ENCODE peak calls at places on chromosomes 11 and 22, in nine cellular contexts. L is fibroblast of pulmonary artery, B is GM23248, N is aorta, K is NAMALWA, V is KG1, D is SJSA1, Y is COR-L47, O is neuronal stem cell. J is an unnamed sample.

GRCh38 chr11:112322173-112322813 is 61.6 kb upstream of the PLET1 start:
- DNase-seq in L (no peak), Y (no peak), V (no peak), N (no peak), K (no peak), O (no peak), D (no peak), B (no peak), J (no peak)

GRCh38 chr11:10993186-10993585 is 135.3 kb upstream of the ZBED5 start:
- DNase-seq in N (no peak), L (no peak), O (no peak), D (no peak), K (no peak), Y (no peak), V (no peak), B (peak; percentile 33), J (no peak)

GRCh38 chr11:134784046-134784445 is 372.0 kb upstream of the B3GAT1 start:
- DNase-seq in L (no peak), D (no peak), V (no peak), Y (no peak), O (no peak), B (no peak), N (no peak), K (no peak), J (no peak)

GRCh38 chr11:82730286-82730685 is 3.4 kb downstream of the FAM181B start:
- DNase-seq in L (no peak), D (no peak), V (no peak), B (no peak), Y (no peak), O (no peak), K (no peak), N (no peak), J (no peak)

GRCh38 chr11:65416341-65417185 is 6.0 kb upstream of the NEAT1 start:
- DNase-seq in B (peak; percentile 89), V (peak; percentile 78), Y (peak; percentile 65), K (peak; percentile 91), N (peak; percentile 95), D (peak; percentile 96), O (peak; percentile 84), L (peak; percentile 79), J (peak; percentile 93)

GRCh38 chr22:29704528-29705285 is 15.1 kb upstream of the CABP7 start:
- DNase-seq in O (no peak), K (no peak), V (no peak), Y (peak; percentile 53), D (peak; percentile 34), B (peak; percentile 68), N (no peak), L (peak; percentile 11), J (no peak)

GRCh38 chr11:76658231-76658630 is 12.3 kb downstream of the LRRC32 start:
- DNase-seq in K (no peak), L (no peak), V (no peak), N (no peak), D (no peak), Y (no peak), B (no peak), O (no peak), J (no peak)

GRCh38 chr11:121494355-121495099 is 41.8 kb upstream of the SORL1-AS1 start:
- DNase-seq in K (peak; percentile 55), O (no peak), D (no peak), N (no peak), Y (no peak), V (peak; percentile 23), B (no peak), L (no peak), J (no peak)

GRCh38 chr11:75267171-75267970 is 26.8 kb downstream of the TPBGL start:
- DNase-seq in N (peak; percentile 13), B (no peak), V (no peak), Y (no peak), O (no peak), D (no peak), L (no peak), K (peak; percentile 44), J (no peak)

GRCh38 chr22:48605856-48606255 is 1221.8 kb downstream of the BRD1 start:
- DNase-seq in K (no peak), D (no peak), O (no peak), L (no peak), N (no peak), B (no peak), V (no peak), Y (no peak), J (no peak)

GRCh38 chr11:12840871-12841516 is 166.8 kb downstream of the TEAD1 start:
- DNase-seq in L (no peak), D (no peak), K (no peak), V (no peak), N (no peak), Y (no peak), B (peak; percentile 52), O (no peak), J (no peak)

GRCh38 chr11:95450547-95451123 is 219.6 kb upstream of the SESN3 start:
- DNase-seq in O (no peak), L (peak; percentile 74), B (peak; percentile 80), N (no peak), D (no peak), K (no peak), V (no peak), Y (no peak), J (no peak)

J was measured in T47D.